ENCODE peak calls at places on chromosomes 12 and 14, in five cellular contexts. One of them, this sample, is unnamed.

GRCh38 chr12:10607885-10608458 is 5.4 kb downstream of the MAGOHB start:
- DNase-seq in PC-9: no peak
- DNase-seq in H9: no peak
- DNase-seq in GM23248: peak; percentile 55
- DNase-seq in Karpas-422: no peak
- DNase-seq in this sample: no peak

GRCh38 chr14:53938126-53938671 is 18.4 kb downstream of the BMP4 start:
- DNase-seq in H9: no peak
- DNase-seq in Karpas-422: no peak
- DNase-seq in GM23248: no peak
- DNase-seq in PC-9: peak; percentile 61
- DNase-seq in this sample: no peak

GRCh38 chr12:22275847-22276246 is 58.7 kb downstream of the ST8SIA1 start:
- DNase-seq in Karpas-422: no peak
- DNase-seq in H9: peak; percentile 63
- DNase-seq in GM23248: peak; percentile 98
- DNase-seq in PC-9: peak; percentile 97
- DNase-seq in this sample: peak; percentile 97

GRCh38 chr14:68817513-68818212 is 24.8 kb upstream of the ZFP36L1 start:
- DNase-seq in PC-9: no peak
- DNase-seq in Karpas-422: peak; percentile 57
- DNase-seq in GM23248: no peak
- DNase-seq in H9: no peak
- DNase-seq in this sample: no peak

GRCh38 chr14:104882325-104882973 is 17.4 kb downstream of the CEP170B start:
- DNase-seq in H9: peak; percentile 96
- DNase-seq in Karpas-422: peak; percentile 83
- DNase-seq in GM23248: no peak
- DNase-seq in PC-9: peak; percentile 81
- DNase-seq in this sample: peak; percentile 76

GRCh38 chr12:76790564-76791552 is 26.9 kb downstream of the ZDHHC17 start:
- DNase-seq in Karpas-422: peak; percentile 69
- DNase-seq in GM23248: peak; percentile 46
- DNase-seq in H9: no peak
- DNase-seq in PC-9: no peak
- DNase-seq in this sample: no peak

GRCh38 chr12:132053338-132054330 is 90.5 kb downstream of the DDX51 start:
- DNase-seq in PC-9: no peak
- DNase-seq in H9: no peak
- DNase-seq in GM23248: no peak
- DNase-seq in Karpas-422: no peak
- DNase-seq in this sample: peak; percentile 67

GRCh38 chr12:26034371-26035142 is 76.1 kb downstream of the RASSF8 start:
- DNase-seq in PC-9: no peak
- DNase-seq in Karpas-422: no peak
- DNase-seq in H9: no peak
- DNase-seq in GM23248: peak; percentile 40
- DNase-seq in this sample: no peak

GRCh38 chr12:112735296-112735695 is 56.3 kb upstream of the RPH3A start:
- DNase-seq in H9: no peak
- DNase-seq in Karpas-422: no peak
- DNase-seq in GM23248: no peak
- DNase-seq in PC-9: no peak
- DNase-seq in this sample: no peak

GRCh38 chr12:12992418-12993175 is 7.5 kb downstream of the HEBP1 start:
- DNase-seq in H9: no peak
- DNase-seq in Karpas-422: no peak
- DNase-seq in PC-9: no peak
- DNase-seq in GM23248: peak; percentile 93
- DNase-seq in this sample: peak; percentile 20

GRCh38 chr12:101608301-101609133 is 13.7 kb downstream of the MYBPC1 start:
- DNase-seq in H9: no peak
- DNase-seq in Karpas-422: no peak
- DNase-seq in GM23248: no peak
- DNase-seq in PC-9: peak; percentile 94
- DNase-seq in this sample: no peak

GRCh38 chr14:86955955-86956354 is 1037.0 kb downstream of the GALC start:
- DNase-seq in PC-9: no peak
- DNase-seq in GM23248: no peak
- DNase-seq in H9: no peak
- DNase-seq in Karpas-422: no peak
- DNase-seq in this sample: no peak

GRCh38 chr12:49944046-49944445 is 6.5 kb upstream of the AQP2 start:
- DNase-seq in Karpas-422: peak; percentile 65
- DNase-seq in H9: peak; percentile 20
- DNase-seq in PC-9: no peak
- DNase-seq in GM23248: no peak
- DNase-seq in this sample: no peak

GRCh38 chr12:34219046-34219770 is 196.9 kb downstream of the ALG10 start:
- DNase-seq in PC-9: no peak
- DNase-seq in GM23248: no peak
- DNase-seq in Karpas-422: no peak
- DNase-seq in H9: no peak
- DNase-seq in this sample: no peak

GRCh38 chr14:72664651-72665050 is 229.2 kb downstream of the DPF3 start:
- DNase-seq in Karpas-422: no peak
- DNase-seq in H9: no peak
- DNase-seq in GM23248: no peak
- DNase-seq in PC-9: no peak
- DNase-seq in this sample: no peak

GRCh38 chr14:73269729-73270651 is 32.7 kb downstream of the PAPLN start:
- DNase-seq in H9: peak; percentile 59
- DNase-seq in GM23248: no peak
- DNase-seq in Karpas-422: peak; percentile 76
- DNase-seq in PC-9: no peak
- DNase-seq in this sample: no peak

DNA sequence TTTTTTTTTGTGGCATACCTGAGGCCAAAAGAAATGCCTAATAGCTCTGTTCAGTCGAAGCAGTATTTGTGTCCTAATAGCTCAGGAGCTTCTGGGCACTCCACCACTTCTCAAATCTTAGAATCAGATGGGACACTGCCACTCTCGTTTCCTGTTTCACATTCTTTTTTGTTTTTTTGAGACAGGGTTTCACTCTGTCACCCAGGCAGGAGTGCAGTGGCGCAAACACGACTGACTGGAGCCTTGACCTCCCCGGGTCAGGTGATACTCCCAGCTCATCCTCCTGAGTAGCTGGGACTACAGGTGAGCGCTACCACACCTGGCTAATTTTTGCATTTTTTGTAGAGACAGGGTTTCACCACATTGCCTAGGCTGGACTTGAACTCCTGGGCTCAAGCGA is 52.7 kb downstream of the SPPL3 start:
- DNase-seq in H9: no peak
- DNase-seq in GM23248: no peak
- DNase-seq in PC-9: no peak
- DNase-seq in Karpas-422: peak; percentile 82
- DNase-seq in this sample: no peak
- H4K20me1 ChIP-seq in H9: no peaks in the 10 kb centered on the region
- H4K20me1 ChIP-seq in GM23248: peaks cover under 1% of the 10 kb centered on the region
- H4K20me1 ChIP-seq in PC-9: peaks cover 30% of the 10 kb centered on the region
- H4K20me1 ChIP-seq in Karpas-422: peaks cover 9% of the 10 kb centered on the region
- H4K20me1 ChIP-seq in this sample: no peaks in the 10 kb centered on the region

DNA sequence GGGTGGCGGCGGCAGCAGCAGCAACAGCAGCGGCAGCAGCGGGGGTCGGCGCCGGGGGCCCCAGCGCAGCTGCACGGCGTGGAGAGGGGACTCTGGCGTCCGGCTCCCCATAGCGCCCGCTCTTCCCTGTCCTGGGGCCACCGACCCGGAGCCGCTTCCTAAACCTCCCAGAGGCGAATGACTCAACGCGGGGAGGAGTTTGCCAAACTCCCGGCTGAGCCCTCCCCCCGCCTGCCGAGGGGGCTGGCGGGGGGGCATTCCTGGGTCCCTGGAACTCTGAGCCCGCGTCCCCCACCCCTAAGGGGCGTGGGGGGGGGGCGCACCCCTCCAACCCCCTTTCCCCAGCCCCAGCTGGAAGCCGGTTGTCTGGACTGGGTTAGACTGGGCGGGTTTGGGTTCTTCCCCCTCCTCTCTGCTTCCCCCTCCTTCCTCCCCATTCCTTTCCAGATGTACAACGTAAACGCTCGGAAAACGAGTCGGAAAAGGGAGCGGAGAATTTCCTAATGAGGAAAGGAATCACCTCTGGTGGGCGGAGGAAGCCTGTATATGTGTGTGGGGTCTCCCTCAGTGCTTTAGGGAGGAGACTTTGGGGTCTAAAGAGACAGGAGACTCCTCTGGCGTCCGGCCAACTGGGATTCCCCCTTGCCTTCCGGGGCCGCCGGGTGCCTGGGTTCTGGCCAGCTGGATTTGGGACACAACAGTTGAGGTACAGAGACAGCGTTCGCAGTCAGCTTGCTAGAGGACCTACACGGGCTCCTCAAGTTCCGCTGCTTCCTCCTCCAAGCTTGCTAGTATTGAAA is at the start of gene ITGA5:
- DNase-seq in Karpas-422: no peak
- DNase-seq in PC-9: peak; percentile 44
- DNase-seq in GM23248: peak; percentile 93
- DNase-seq in H9: peak; percentile 70
- DNase-seq in this sample: peak; percentile 76
- H3K4me2 ChIP-seq in Karpas-422: no peak within 1 kb of the TSS
- H3K4me2 ChIP-seq in PC-9: peak within 1 kb of the TSS; percentile 95
- H3K4me2 ChIP-seq in GM23248: peak within 1 kb of the TSS; percentile 86
- H3K4me2 ChIP-seq in H9: peak within 1 kb of the TSS; percentile 40
- H3K4me2 ChIP-seq in this sample: peak within 1 kb of the TSS; percentile 93

GRCh38 chr12:133130038-133130807 is at the start of the genes ZNF10 and ZNF891:
- DNase-seq in H9: peak; percentile 98
- DNase-seq in PC-9: peak; percentile 79
- DNase-seq in GM23248: peak; percentile 98
- DNase-seq in Karpas-422: peak; percentile 99
- DNase-seq in this sample: peak; percentile 97
- H3K9me3 ChIP-seq in H9: peaks cover 37% of the 10 kb centered on the region
- H3K9me3 ChIP-seq in PC-9: peaks cover 39% of the 10 kb centered on the region
- H3K9me3 ChIP-seq in GM23248: no peaks in the 10 kb centered on the region
- H3K9me3 ChIP-seq in Karpas-422: peaks cover 53% of the 10 kb centered on the region
- H3K9me3 ChIP-seq in this sample: peaks cover 21% of the 10 kb centered on the region

GRCh38 chr14:100104006-100104352 is 38.8 kb downstream of the EVL start:
- DNase-seq in Karpas-422: no peak
- DNase-seq in PC-9: no peak
- DNase-seq in GM23248: no peak
- DNase-seq in H9: no peak
- DNase-seq in this sample: no peak

GRCh38 chr14:100105357-100106169 is 40.3 kb downstream of the EVL start:
- DNase-seq in Karpas-422: no peak
- DNase-seq in GM23248: no peak
- DNase-seq in H9: no peak
- DNase-seq in PC-9: no peak
- DNase-seq in this sample: no peak

GRCh38 chr14:100106260-100106659 is 41.0 kb downstream of the EVL start:
- DNase-seq in PC-9: no peak
- DNase-seq in H9: no peak
- DNase-seq in Karpas-422: no peak
- DNase-seq in GM23248: no peak
- DNase-seq in this sample: no peak

GRCh38 chr14:100103261-100104005 is 38.2 kb downstream of the EVL start:
- DNase-seq in PC-9: no peak
- DNase-seq in H9: no peak
- DNase-seq in GM23248: no peak
- DNase-seq in Karpas-422: no peak
- DNase-seq in this sample: no peak

DNA sequence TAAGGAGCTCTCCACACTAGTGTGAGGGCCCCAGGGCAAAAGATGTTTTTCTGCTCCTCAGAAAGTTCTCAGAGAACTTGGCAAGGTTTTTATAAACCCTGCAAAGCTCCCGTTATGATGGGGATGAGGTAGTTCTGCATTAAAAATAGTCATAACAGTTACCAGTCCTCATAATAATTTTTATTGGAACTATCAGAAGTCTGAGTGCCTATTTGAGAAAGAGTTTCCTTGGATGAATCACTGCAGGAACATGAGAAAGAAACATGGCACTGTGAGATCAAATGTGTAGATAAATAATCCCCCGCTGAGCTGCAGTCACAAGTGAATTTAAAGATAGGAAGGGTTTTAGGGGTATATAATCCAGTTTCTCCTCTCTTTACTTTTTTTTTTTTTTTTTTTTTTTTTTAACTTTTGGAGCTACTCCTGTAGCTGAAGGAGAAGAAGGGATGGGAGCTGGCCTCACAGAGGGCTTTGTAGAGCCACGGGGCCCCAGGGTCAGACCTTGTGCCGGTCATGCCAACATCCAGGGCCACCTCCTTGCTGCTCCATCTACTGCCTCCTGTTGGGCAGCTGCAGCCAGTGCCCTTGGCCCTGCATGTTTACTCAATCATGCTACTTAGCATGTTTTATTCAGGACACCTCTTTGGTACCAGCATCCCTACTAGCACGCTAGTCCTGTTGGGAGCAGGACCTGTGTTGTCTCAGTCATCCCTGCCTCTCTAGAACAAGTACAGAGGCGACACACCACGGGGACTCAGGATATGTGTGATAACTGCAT is 39.5 kb downstream of the EVL start:
- DNase-seq in PC-9: peak; percentile 38
- DNase-seq in Karpas-422: no peak
- DNase-seq in H9: no peak
- DNase-seq in GM23248: peak; percentile 52
- DNase-seq in this sample: peak; percentile 57
- H4K20me1 ChIP-seq in PC-9: no peaks in the 10 kb centered on the region
- H4K20me1 ChIP-seq in Karpas-422: no peaks in the 10 kb centered on the region
- H4K20me1 ChIP-seq in H9: no peaks in the 10 kb centered on the region
- H4K20me1 ChIP-seq in GM23248: no peaks in the 10 kb centered on the region
- H4K20me1 ChIP-seq in this sample: no peaks in the 10 kb centered on the region

DNA sequence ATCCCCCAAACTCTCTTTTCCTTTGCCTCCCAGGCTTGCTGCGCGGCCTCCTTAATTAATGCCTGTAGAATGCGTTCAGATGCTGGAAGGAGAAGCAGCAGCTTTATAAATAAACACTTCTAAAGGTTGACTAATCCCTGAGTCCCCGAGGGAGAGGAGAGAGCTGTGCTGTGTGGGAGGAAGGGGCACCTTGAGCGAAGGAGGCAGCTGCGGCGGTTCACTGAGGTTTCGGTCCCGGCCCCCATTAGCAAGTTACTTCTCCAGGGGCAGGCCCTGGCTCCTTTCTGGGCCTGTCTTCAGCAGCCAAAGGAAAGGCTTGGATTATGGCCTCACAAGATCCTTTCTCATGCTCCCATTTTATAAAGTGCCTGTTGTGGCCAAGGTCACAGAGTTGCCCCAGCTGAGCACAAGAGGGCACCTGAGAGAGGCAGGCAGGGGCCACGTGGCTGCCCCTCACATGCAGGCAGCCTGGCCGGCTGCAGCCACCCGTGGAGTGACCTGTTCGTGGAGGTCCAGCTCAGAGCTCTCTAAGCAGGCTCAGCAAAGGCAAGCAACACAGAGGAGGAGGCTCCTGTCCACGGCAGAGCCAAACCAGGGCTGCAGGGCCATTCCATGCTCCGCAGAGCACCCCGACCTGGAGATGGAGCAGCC is 15.0 kb upstream of the CACNA2D4 start:
- DNase-seq in PC-9: no peak
- DNase-seq in Karpas-422: peak; percentile 88
- DNase-seq in H9: peak; percentile 47
- DNase-seq in GM23248: peak; percentile 18
- DNase-seq in this sample: no peak
- H3K4me2 ChIP-seq in PC-9: no peak overlapping the region
- H3K4me2 ChIP-seq in Karpas-422: peak overlapping the region; percentile 67
- H3K4me2 ChIP-seq in H9: no peak overlapping the region
- H3K4me2 ChIP-seq in GM23248: no peak overlapping the region
- H3K4me2 ChIP-seq in this sample: no peak overlapping the region

DNA sequence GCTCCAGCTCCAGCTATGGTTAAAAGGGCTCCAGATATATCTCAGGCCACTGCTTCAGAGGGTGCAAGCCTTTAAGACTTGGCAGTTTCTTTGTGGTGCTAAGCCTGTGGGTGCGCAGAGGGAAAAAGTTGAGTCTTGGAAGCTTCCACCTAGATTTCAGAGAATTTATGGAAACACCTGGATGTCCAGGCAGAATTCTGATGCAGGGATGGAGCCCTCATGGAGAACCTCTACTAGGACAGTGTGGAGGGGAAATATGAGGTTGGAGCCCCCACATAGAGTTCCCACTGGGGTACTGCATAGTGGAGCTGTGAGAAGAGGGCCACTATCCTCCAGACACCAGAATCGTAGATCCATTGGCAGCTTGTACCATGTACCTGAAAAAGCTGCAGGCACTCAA is 69.9 kb downstream of the SDR9C7 start:
- DNase-seq in PC-9: no peak
- DNase-seq in Karpas-422: no peak
- DNase-seq in GM23248: no peak
- DNase-seq in H9: no peak
- DNase-seq in this sample: no peak
- H3K9me3 ChIP-seq in PC-9: peaks cover 20% of the 10 kb centered on the region
- H3K9me3 ChIP-seq in Karpas-422: peaks cover 51% of the 10 kb centered on the region
- H3K9me3 ChIP-seq in GM23248: no peaks in the 10 kb centered on the region
- H3K9me3 ChIP-seq in H9: peaks cover 49% of the 10 kb centered on the region
- H3K9me3 ChIP-seq in this sample: peaks cover 37% of the 10 kb centered on the region